ENCODE peak calls at places on chromosomes 1 and 21, in four cellular contexts. N is A549, E is IMR-90, U is K562. K is an unnamed sample.

GRCh38 chr1:173392895-173393654 is 84.1 kb upstream of the PRDX6 start:
- DNase-seq in N (peak; percentile 16), E (peak; percentile 90), U (no peak), K (no peak)

GRCh38 chr1:206955476-206956312 is 9.4 kb upstream of the PIGR start:
- DNase-seq in N (no peak), E (no peak), U (peak; percentile 63), K (no peak)

GRCh38 chr1:61993331-61993961 is 201.2 kb upstream of the L1TD1 start:
- DNase-seq in N (no peak), E (no peak), U (no peak), K (no peak)

GRCh38 chr1:38076038-38076437 is 29.4 kb upstream of the POU3F1 start:
- DNase-seq in N (no peak), E (peak; percentile 18), U (peak; percentile 69), K (no peak)

GRCh38 chr1:48051466-48052126 is 54.4 kb upstream of the TRABD2B start:
- DNase-seq in N (no peak), E (no peak), U (no peak), K (no peak)

GRCh38 chr1:36879613-36880012 is 154.7 kb downstream of the GRIK3 start:
- DNase-seq in N (no peak), E (no peak), U (no peak), K (no peak)

GRCh38 chr1:152047607-152047953 is 10.8 kb upstream of the S100A11 start:
- DNase-seq in N (peak; percentile 36), E (peak; percentile 89), U (peak; percentile 23), K (no peak)

GRCh38 chr1:19166066-19166465 is 44.0 kb downstream of the UBR4 start:
- DNase-seq in N (no peak), E (no peak), U (no peak), K (no peak)

GRCh38 chr1:226626577-226626956 is 78.0 kb downstream of the STUM start:
- DNase-seq in N (peak; percentile 63), E (peak; percentile 59), U (peak; percentile 88), K (peak; percentile 27)

GRCh38 chr1:998905-999796 is 746 bp downstream of the HES4 start:
- DNase-seq in N (no peak), E (peak; percentile 41), U (peak; percentile 70), K (no peak)

GRCh38 chr1:209490013-209490412 is 93.5 kb upstream of the CAMK1G start:
- DNase-seq in N (peak; percentile 11), E (peak; percentile 25), U (no peak), K (no peak)

GRCh38 chr1:36448530-36449051 is 1.7 kb downstream of the OSCP1 start:
- DNase-seq in N (no peak), E (no peak), U (peak; percentile 73), K (no peak)

GRCh38 chr1:2588661-2589330 is 2.2 kb downstream of the PRXL2B start:
- DNase-seq in N (no peak), E (no peak), U (no peak), K (no peak)

GRCh38 chr1:50422946-50423669 is at the start of gene DMRTA2:
- DNase-seq in N (peak; percentile 87), E (no peak), U (no peak), K (no peak)

GRCh38 chr1:13927736-13928135 is 227.7 kb downstream of the PRDM2 start:
- DNase-seq in N (no peak), E (no peak), U (no peak), K (no peak)

GRCh38 chr1:38745476-38746410 is 113.8 kb downstream of the RRAGC start:
- DNase-seq in N (no peak), E (no peak), U (peak; percentile 73), K (no peak)

GRCh38 chr1:37073752-37074151 is 39.4 kb upstream of the GRIK3 start:
- DNase-seq in N (no peak), E (no peak), U (no peak), K (no peak)

GRCh38 chr1:89540406-89540970 is 15.9 kb downstream of the LRRC8B start:
- DNase-seq in N (no peak), E (no peak), U (no peak), K (no peak)

GRCh38 chr1:90175490-90176157 is 180.7 kb downstream of the ZNF326 start:
- DNase-seq in N (no peak), E (no peak), U (no peak), K (no peak)

GRCh38 chr1:36187800-36188593 is 32.0 kb downstream of the MAP7D1 start:
- DNase-seq in N (peak; percentile 81), E (peak; percentile 92), U (peak; percentile 75), K (peak; percentile 57)

GRCh38 chr1:63041660-63042059 is 257.7 kb downstream of the ATG4C start:
- DNase-seq in N (no peak), E (no peak), U (no peak), K (no peak)

GRCh38 chr1:26686795-26687194 is 9.0 kb upstream of the ARID1A start:
- DNase-seq in N (no peak), E (no peak), U (peak; percentile 41), K (no peak)

GRCh38 chr21:16113052-16113715 is 383.4 kb downstream of the USP25 start:
- DNase-seq in N (no peak), E (peak; percentile 16), U (no peak), K (no peak)

GRCh38 chr1:17441265-17441992 is 2.0 kb upstream of the RCC2 start:
- DNase-seq in N (no peak), E (peak; percentile 64), U (no peak), K (no peak)

GRCh38 chr1:205259361-205259832 is 31.7 kb downstream of the TMCC2 start:
- DNase-seq in N (no peak), E (peak; percentile 54), U (no peak), K (no peak)

GRCh38 chr1:170886460-170886859 is 48.9 kb upstream of the MROH9 start:
- DNase-seq in N (no peak), E (no peak), U (no peak), K (no peak)

GRCh38 chr1:202987255-202987654 is 19.9 kb upstream of the TMEM183A start:
- DNase-seq in N (no peak), E (no peak), U (no peak), K (no peak)

GRCh38 chr1:229558460-229559335 is at the start of gene ABCB10:
- DNase-seq in N (peak; percentile 97), E (peak; percentile 96), U (peak; percentile 98), K (peak; percentile 91)

GRCh38 chr1:117093870-117094621 is 27.5 kb downstream of the TRIM45 start:
- DNase-seq in N (peak; percentile 10), E (peak; percentile 75), U (peak; percentile 59), K (no peak)

GRCh38 chr1:198549863-198550262 is 9.4 kb upstream of the ATP6V1G3 start:
- DNase-seq in N (no peak), E (no peak), U (no peak), K (peak; percentile 54)

GRCh38 chr1:235503333-235504121 is 725 bp downstream of the B3GALNT2 start:
- DNase-seq in N (peak; percentile 36), E (peak; percentile 41), U (no peak), K (no peak)

GRCh38 chr1:155912056-155912536 is 947 bp upstream of the RIT1 start:
- DNase-seq in N (no peak), E (no peak), U (no peak), K (no peak)
- TF ChIP-seq ELK1 in N (no peak), E (no peak), U (no peak), K (no peak)

DNA sequence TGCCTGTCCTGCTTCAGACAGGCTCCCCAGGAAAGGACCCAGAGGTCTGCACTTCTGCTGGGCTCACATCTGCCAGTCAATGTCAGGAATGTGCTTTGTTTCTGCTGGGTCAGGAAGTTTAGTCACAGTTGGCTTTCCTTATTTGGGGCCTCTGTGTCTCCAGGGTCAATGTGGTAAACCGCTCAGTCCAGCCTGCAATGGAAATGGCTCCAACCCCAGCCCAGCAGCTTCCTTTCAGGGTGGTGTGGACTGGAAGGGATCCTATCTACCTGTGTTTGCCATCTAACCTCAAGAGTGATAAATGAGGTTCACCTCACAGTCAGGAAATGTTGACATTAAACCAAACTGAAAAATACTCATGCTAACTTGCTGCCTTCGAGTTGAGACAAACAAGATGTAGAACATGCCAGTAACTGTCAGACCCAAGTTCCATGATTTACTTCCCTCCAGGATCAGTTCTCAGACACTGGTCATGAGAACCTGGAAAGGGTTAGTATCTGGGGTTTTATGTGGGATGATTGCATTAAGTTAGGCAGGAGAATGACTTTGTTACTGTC is 20.3 kb downstream of the ENO1 start:
- DNase-seq in N (no peak), E (peak; percentile 88), U (no peak), K (no peak)
- TF ChIP-seq RFX5 in N (no peak), E (no peak), U (no peak), K (no peak)

GRCh38 chr1:110714419-110715107 is 39.8 kb upstream of the KCNA3 start:
- DNase-seq in N (no peak), E (no peak), U (no peak), K (no peak)

GRCh38 chr1:110707257-110707656 is 32.5 kb upstream of the KCNA3 start:
- DNase-seq in N (no peak), E (no peak), U (no peak), K (no peak)

GRCh38 chr1:110708968-110709367 is 34.2 kb upstream of the KCNA3 start:
- DNase-seq in N (no peak), E (no peak), U (no peak), K (no peak)
- TF ChIP-seq ELK1 in N (no peak), E (no peak), U (no peak), K (no peak)

GRCh38 chr1:153968972-153969371 is 1.3 kb downstream of the CREB3L4 start:
- DNase-seq in N (no peak), E (no peak), U (no peak), K (no peak)

GRCh38 chr1:153967109-153967999 is at the start of gene CREB3L4:
- DNase-seq in N (peak; percentile 92), E (peak; percentile 98), U (peak; percentile 85), K (peak; percentile 95)

GRCh38 chr1:153968400-153968799 is 698 bp downstream of the CREB3L4 start:
- DNase-seq in N (no peak), E (no peak), U (peak; percentile 27), K (no peak)

GRCh38 chr1:153970346-153970745 is 2.6 kb downstream of the CREB3L4 start:
- DNase-seq in N (no peak), E (no peak), U (no peak), K (no peak)

DNA sequence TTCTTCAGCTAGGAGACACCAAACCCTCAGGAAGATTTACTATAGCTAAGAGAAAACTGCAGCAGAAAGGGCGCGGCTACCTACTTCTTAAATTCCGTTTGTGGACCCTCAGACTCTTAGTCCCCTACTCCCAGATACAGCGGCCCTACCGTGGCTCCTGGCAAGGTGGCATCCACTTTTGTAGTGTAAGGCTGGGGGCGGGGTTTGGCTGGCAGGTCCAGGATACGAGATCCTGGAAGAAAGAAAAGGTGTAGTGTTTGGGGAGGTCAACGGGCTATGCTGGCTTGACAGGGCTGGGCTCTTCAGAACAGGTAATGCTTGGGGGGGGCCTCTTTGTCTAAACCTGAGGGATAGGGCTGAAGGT is 280 bp downstream of the CREB3L4 start:
- DNase-seq in N (no peak), E (no peak), U (no peak), K (no peak)
- TF ChIP-seq RFX5 in N (no peak), E (no peak), U (no peak), K (no peak)

DNA sequence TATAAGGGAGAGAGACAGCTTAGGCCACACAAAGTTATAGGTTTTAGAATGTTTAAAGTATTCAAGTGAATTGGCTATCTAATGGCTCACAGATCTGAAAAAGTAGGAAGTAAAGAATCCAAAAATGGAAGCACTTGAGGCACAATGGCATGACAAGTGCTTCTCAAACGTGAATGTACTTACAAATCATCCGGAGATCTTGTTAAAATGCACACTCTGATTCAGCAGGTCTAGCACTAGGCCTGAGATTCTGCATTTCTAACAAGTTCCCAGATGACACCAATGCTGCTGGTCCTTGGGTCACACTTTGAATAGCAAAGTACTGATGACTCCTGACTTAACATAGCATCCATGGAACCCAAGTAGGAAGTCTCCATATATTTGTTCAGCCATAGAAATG is 20.9 kb upstream of the AGL start:
- DNase-seq in N (no peak), E (no peak), U (no peak), K (no peak)
- TF ChIP-seq ELK1 in N (no peak), E (no peak), U (no peak), K (no peak)

K was measured in GM12878.